ENCODE peak calls at places on chromosomes 13 and 19, in six cellular contexts. K, O, Z, W, I and V are unnamed samples.

GRCh38 chr19:37936166-37936565 is 29.2 kb downstream of the SIPA1L3 start:
- DNase-seq in K (no peak), O (peak; percentile 72), Z (no peak), W (no peak), I (no peak), V (no peak)

GRCh38 chr13:27789495-27790303 is 2.6 kb upstream of the GSX1 start:
- DNase-seq in K (no peak), O (no peak), Z (no peak), W (no peak), I (no peak), V (no peak)

GRCh38 chr13:31043891-31044657 is 111.6 kb downstream of the TEX26 start:
- DNase-seq in K (peak; percentile 89), O (peak; percentile 56), Z (peak; percentile 71), W (peak; percentile 69), I (peak; percentile 81), V (peak; percentile 63)

GRCh38 chr13:110648848-110649421 is 33.6 kb downstream of the NAXD start:
- DNase-seq in K (no peak), O (no peak), Z (no peak), W (no peak), I (no peak), V (no peak)

GRCh38 chr19:44142014-44142523 is 715 bp downstream of the ZNF234 start:
- DNase-seq in K (no peak), O (no peak), Z (peak; percentile 44), W (no peak), I (peak; percentile 42), V (no peak)

GRCh38 chr19:18665771-18666202 is 17.7 kb upstream of the CRTC1 start:
- DNase-seq in K (no peak), O (no peak), Z (no peak), W (no peak), I (no peak), V (no peak)

GRCh38 chr13:26423634-26424033 is 133.8 kb upstream of the WASF3 start:
- DNase-seq in K (peak; percentile 80), O (no peak), Z (peak; percentile 19), W (no peak), I (peak; percentile 51), V (no peak)

GRCh38 chr19:36009220-36009619 is 607 bp upstream of the SYNE4 start:
- DNase-seq in K (peak; percentile 58), O (no peak), Z (peak; percentile 67), W (peak; percentile 55), I (peak; percentile 48), V (no peak)

GRCh38 chr13:20616059-20616797 is 49.3 kb downstream of the IFT88 start:
- DNase-seq in K (no peak), O (no peak), Z (peak; percentile 94), W (no peak), I (peak; percentile 98), V (no peak)

GRCh38 chr13:91141619-91142061 is 205.8 kb upstream of the MIR17HG start:
- DNase-seq in K (no peak), O (no peak), Z (no peak), W (no peak), I (no peak), V (no peak)

GRCh38 chr13:75324413-75324940 is 157.5 kb downstream of the TBC1D4 start:
- DNase-seq in K (no peak), O (no peak), Z (peak; percentile 9), W (no peak), I (peak; percentile 40), V (no peak)

GRCh38 chr19:49564616-49565045 is 15.7 kb downstream of the NOSIP start:
- DNase-seq in K (no peak), O (no peak), Z (no peak), W (no peak), I (no peak), V (no peak)

GRCh38 chr19:690203-690602 is 5.0 kb downstream of the PRSS57 start:
- DNase-seq in K (no peak), O (no peak), Z (no peak), W (no peak), I (no peak), V (no peak)

GRCh38 chr13:72998012-72998411 is 60.8 kb upstream of the KLF5 start:
- DNase-seq in K (no peak), O (no peak), Z (no peak), W (no peak), I (no peak), V (no peak)

GRCh38 chr13:47121092-47121763 is 224.4 kb upstream of the HTR2A start:
- DNase-seq in K (peak; percentile 74), O (no peak), Z (no peak), W (no peak), I (no peak), V (no peak)

GRCh38 chr13:95212962-95213850 is 88.0 kb downstream of the ABCC4 start:
- DNase-seq in K (no peak), O (no peak), Z (no peak), W (no peak), I (no peak), V (no peak)

GRCh38 chr13:84208251-84208650 is 326.0 kb upstream of the SLITRK1 start:
- DNase-seq in K (no peak), O (no peak), Z (no peak), W (no peak), I (no peak), V (no peak)

GRCh38 chr13:23433171-23434153 is at the start of gene SACS:
- DNase-seq in K (peak; percentile 88), O (peak; percentile 36), Z (peak; percentile 80), W (peak; percentile 84), I (peak; percentile 52), V (no peak)

GRCh38 chr19:16867211-16867610 is 21.6 kb upstream of the F2RL3 start:
- DNase-seq in K (no peak), O (no peak), Z (peak; percentile 16), W (no peak), I (no peak), V (no peak)

GRCh38 chr19:10113592-10113963 is 2.1 kb downstream of the P2RY11 start:
- DNase-seq in K (peak; percentile 26), O (no peak), Z (no peak), W (no peak), I (no peak), V (no peak)
- H3K27ac ChIP-seq in K (no peak overlapping the region), O (no peak overlapping the region), Z (no peak overlapping the region), W (no peak overlapping the region), I (no peak overlapping the region), V (no peak overlapping the region)

GRCh38 chr13:113548171-113548641 is 36.3 kb upstream of the TFDP1 start:
- DNase-seq in K (no peak), O (no peak), Z (peak; percentile 85), W (no peak), I (no peak), V (no peak)
- H3K27ac ChIP-seq in K (no peak overlapping the region), O (no peak overlapping the region), Z (no peak overlapping the region), W (peak overlapping the region; percentile 19), I (no peak overlapping the region), V (no peak overlapping the region)

GRCh38 chr19:47417746-47418594 is 1.4 kb downstream of the MEIS3 start:
- DNase-seq in K (no peak), O (no peak), Z (no peak), W (no peak), I (peak; percentile 18), V (no peak)

GRCh38 chr19:47416667-47417033 is 2.7 kb downstream of the MEIS3 start:
- DNase-seq in K (no peak), O (no peak), Z (no peak), W (no peak), I (no peak), V (no peak)

GRCh38 chr19:47415953-47416666 is 3.2 kb downstream of the MEIS3 start:
- DNase-seq in K (no peak), O (no peak), Z (no peak), W (no peak), I (no peak), V (no peak)

GRCh38 chr19:47418595-47419036 is 711 bp downstream of the MEIS3 start:
- DNase-seq in K (no peak), O (no peak), Z (no peak), W (no peak), I (no peak), V (no peak)

DNA sequence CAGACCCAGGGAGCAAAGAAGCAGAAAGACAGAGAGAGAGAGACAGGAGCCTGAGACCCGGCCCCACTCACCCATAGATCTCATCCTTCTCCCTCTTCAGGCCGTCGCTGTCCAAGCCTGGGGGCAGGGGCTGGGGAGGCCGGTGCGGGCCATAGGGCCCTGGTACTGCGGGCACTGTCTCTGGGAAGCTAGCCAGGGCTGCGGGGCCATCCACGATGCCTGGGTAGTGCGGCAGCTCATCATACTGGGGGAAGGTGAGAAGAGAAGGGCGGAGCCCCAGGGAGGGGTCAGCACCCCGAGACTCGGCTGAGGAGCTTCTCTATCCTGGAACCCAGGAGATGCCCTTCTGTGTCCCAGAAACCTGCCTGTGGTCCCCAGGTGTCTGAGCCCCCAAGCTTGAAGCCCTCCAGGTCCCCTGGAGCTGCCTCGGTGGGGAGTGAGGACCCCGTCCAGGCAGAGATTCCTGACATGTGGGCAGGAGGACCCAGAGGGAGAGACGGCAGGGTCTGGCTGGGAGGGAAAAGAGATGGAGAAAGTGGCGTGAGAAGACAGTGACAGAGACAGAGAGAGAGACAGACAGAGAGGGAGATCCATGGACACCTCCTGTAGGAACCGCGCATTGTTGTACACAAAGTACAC is 2.1 kb downstream of the MEIS3 start:
- DNase-seq in K (no peak), O (no peak), Z (no peak), W (no peak), I (no peak), V (no peak)
- H3K27ac ChIP-seq in K (no peak overlapping the region), O (no peak overlapping the region), Z (no peak overlapping the region), W (no peak overlapping the region), I (no peak overlapping the region), V (no peak overlapping the region)

GRCh38 chr19:41551711-41552110 is 24.3 kb upstream of the CEACAM21 start:
- DNase-seq in K (no peak), O (no peak), Z (no peak), W (no peak), I (no peak), V (no peak)
- H3K27ac ChIP-seq in K (no peak overlapping the region), O (no peak overlapping the region), Z (no peak overlapping the region), W (no peak overlapping the region), I (no peak overlapping the region), V (no peak overlapping the region)

GRCh38 chr13:40639226-40639681 is 27.2 kb downstream of the FOXO1 start:
- DNase-seq in K (peak; percentile 76), O (no peak), Z (no peak), W (no peak), I (no peak), V (no peak)

GRCh38 chr13:40631605-40632004 is 34.8 kb downstream of the FOXO1 start:
- DNase-seq in K (no peak), O (no peak), Z (no peak), W (no peak), I (no peak), V (no peak)

GRCh38 chr13:40632915-40633314 is 33.5 kb downstream of the FOXO1 start:
- DNase-seq in K (no peak), O (no peak), Z (no peak), W (no peak), I (no peak), V (no peak)

GRCh38 chr13:40637644-40638043 is 28.8 kb downstream of the FOXO1 start:
- DNase-seq in K (no peak), O (no peak), Z (no peak), W (no peak), I (no peak), V (no peak)

GRCh38 chr13:40635315-40635995 is 31.0 kb downstream of the FOXO1 start:
- DNase-seq in K (no peak), O (no peak), Z (no peak), W (no peak), I (no peak), V (no peak)
- H3K27ac ChIP-seq in K (no peak overlapping the region), O (no peak overlapping the region), Z (no peak overlapping the region), W (peak overlapping the region; percentile 35), I (no peak overlapping the region), V (no peak overlapping the region)